ENCODE peak calls at places on chromosomes 13 and 19, in nine cellular contexts. I, V, K, F, B, H, P, A and S are unnamed samples.

GRCh38 chr13:30792257-30793000 is 57.1 kb downstream of the ALOX5AP start:
- DNase-seq in I (peak; percentile 91), V (no peak), K (peak; percentile 71), F (peak; percentile 96), B (peak; percentile 70), H (peak; percentile 95), P (peak; percentile 75), A (peak; percentile 84), S (peak; percentile 98)

GRCh38 chr13:104837756-104838155 is 1697.7 kb downstream of the EFNB2 start:
- DNase-seq in I (no peak), V (no peak), K (no peak), F (no peak), B (no peak), H (no peak), P (peak; percentile 19), A (no peak), S (no peak)

GRCh38 chr19:30158067-30158892 is 213.9 kb upstream of the ZNF536 start:
- DNase-seq in I (no peak), V (no peak), K (no peak), F (no peak), B (no peak), H (no peak), P (no peak), A (no peak), S (no peak)

GRCh38 chr13:31094331-31095015 is 67.2 kb downstream of the HSPH1 start:
- DNase-seq in I (peak; percentile 70), V (no peak), K (no peak), F (no peak), B (no peak), H (no peak), P (no peak), A (no peak), S (no peak)

GRCh38 chr19:15197275-15198005 is 3.4 kb downstream of the NOTCH3 start:
- DNase-seq in I (no peak), V (no peak), K (peak; percentile 40), F (no peak), B (no peak), H (no peak), P (no peak), A (no peak), S (peak; percentile 37)

GRCh38 chr13:113723400-113724015 is 35.5 kb upstream of the TMEM255B start:
- DNase-seq in I (no peak), V (no peak), K (no peak), F (no peak), B (no peak), H (no peak), P (no peak), A (no peak), S (no peak)

GRCh38 chr13:87120476-87120875 is 550.7 kb upstream of the SLITRK5 start:
- DNase-seq in I (no peak), V (no peak), K (no peak), F (no peak), B (no peak), H (no peak), P (no peak), A (no peak), S (peak; percentile 55)

GRCh38 chr13:45468676-45469075 is 3.9 kb downstream of the COG3 start:
- DNase-seq in I (no peak), V (no peak), K (no peak), F (no peak), B (no peak), H (no peak), P (no peak), A (no peak), S (peak; percentile 17)

GRCh38 chr19:2616741-2617392 is 85.6 kb downstream of the GNG7 start:
- DNase-seq in I (no peak), V (no peak), K (no peak), F (no peak), B (no peak), H (no peak), P (no peak), A (peak; percentile 56), S (no peak)

GRCh38 chr13:42539670-42540069 is 34.3 kb upstream of the TNFSF11 start:
- DNase-seq in I (peak; percentile 67), V (no peak), K (no peak), F (no peak), B (peak; percentile 9), H (no peak), P (peak; percentile 12), A (no peak), S (peak; percentile 41)